ENCODE peak calls at places on chromosomes 6 and 20, in six cellular contexts. One of them, this sample, is unnamed.

GRCh38 chr6:110042670-110043296 is 64.7 kb downstream of the GPR6 start:
- DNase-seq in NCI-H1436 treated with DMSO at 0.1 percent for 48 hours: no peak
- DNase-seq in T-helper 2 cell: no peak
- DNase-seq in NCI-H146: no peak
- DNase-seq in hypothalamus: no peak
- DNase-seq in Panc1: no peak
- DNase-seq in this sample: no peak

GRCh38 chr20:40257763-40258162 is 431.3 kb downstream of the MAFB start:
- DNase-seq in Panc1: no peak
- DNase-seq in T-helper 2 cell: no peak
- DNase-seq in NCI-H1436 treated with DMSO at 0.1 percent for 48 hours: no peak
- DNase-seq in NCI-H146: no peak
- DNase-seq in hypothalamus: no peak
- DNase-seq in this sample: no peak

GRCh38 chr20:4546786-4547185 is 174.9 kb upstream of the PRND start:
- DNase-seq in NCI-H1436 treated with DMSO at 0.1 percent for 48 hours: no peak
- DNase-seq in T-helper 2 cell: no peak
- DNase-seq in NCI-H146: no peak
- DNase-seq in Panc1: peak
- DNase-seq in hypothalamus: no peak
- DNase-seq in this sample: peak

GRCh38 chr6:2798586-2799134 is 33.5 kb downstream of the WRNIP1 start:
- DNase-seq in T-helper 2 cell: no peak
- DNase-seq in NCI-H1436 treated with DMSO at 0.1 percent for 48 hours: no peak
- DNase-seq in Panc1: no peak
- DNase-seq in NCI-H146: no peak
- DNase-seq in hypothalamus: no peak
- DNase-seq in this sample: no peak

GRCh38 chr20:63933646-63934045 is 22.6 kb downstream of the UCKL1 start:
- DNase-seq in NCI-H146: no peak
- DNase-seq in Panc1: no peak
- DNase-seq in NCI-H1436 treated with DMSO at 0.1 percent for 48 hours: no peak
- DNase-seq in T-helper 2 cell: no peak
- DNase-seq in hypothalamus: no peak
- DNase-seq in this sample: no peak

GRCh38 chr6:89117285-89118108 is at the start of gene SRSF12:
- DNase-seq in hypothalamus: no peak
- DNase-seq in NCI-H146: peak
- DNase-seq in T-helper 2 cell: peak
- DNase-seq in NCI-H1436 treated with DMSO at 0.1 percent for 48 hours: no peak
- DNase-seq in Panc1: no peak
- DNase-seq in this sample: no peak

GRCh38 chr6:65155083-65155482 is 551.9 kb downstream of the EYS start:
- DNase-seq in hypothalamus: no peak
- DNase-seq in Panc1: no peak
- DNase-seq in NCI-H146: no peak
- DNase-seq in T-helper 2 cell: no peak
- DNase-seq in NCI-H1436 treated with DMSO at 0.1 percent for 48 hours: no peak
- DNase-seq in this sample: no peak

GRCh38 chr6:37409501-37409900 is 23.5 kb upstream of the CMTR1 start:
- DNase-seq in Panc1: no peak
- DNase-seq in NCI-H1436 treated with DMSO at 0.1 percent for 48 hours: no peak
- DNase-seq in T-helper 2 cell: no peak
- DNase-seq in hypothalamus: no peak
- DNase-seq in NCI-H146: no peak
- DNase-seq in this sample: no peak

GRCh38 chr20:50690979-50691584 is at the start of gene RIPOR3:
- DNase-seq in T-helper 2 cell: no peak
- DNase-seq in hypothalamus: no peak
- DNase-seq in NCI-H1436 treated with DMSO at 0.1 percent for 48 hours: no peak
- DNase-seq in NCI-H146: no peak
- DNase-seq in Panc1: no peak
- DNase-seq in this sample: peak

GRCh38 chr6:27894839-27895762 is 17.1 kb downstream of the OR2B2 start:
- DNase-seq in NCI-H1436 treated with DMSO at 0.1 percent for 48 hours: no peak
- DNase-seq in Panc1: peak
- DNase-seq in T-helper 2 cell: peak
- DNase-seq in hypothalamus: peak
- DNase-seq in NCI-H146: peak
- DNase-seq in this sample: peak

GRCh38 chr6:146775227-146775626 is 176.5 kb downstream of the ADGB start:
- DNase-seq in T-helper 2 cell: no peak
- DNase-seq in Panc1: no peak
- DNase-seq in hypothalamus: no peak
- DNase-seq in NCI-H1436 treated with DMSO at 0.1 percent for 48 hours: no peak
- DNase-seq in NCI-H146: no peak
- DNase-seq in this sample: peak

GRCh38 chr6:11835065-11835464 is 56.5 kb upstream of the ADTRP start:
- DNase-seq in T-helper 2 cell: no peak
- DNase-seq in NCI-H1436 treated with DMSO at 0.1 percent for 48 hours: no peak
- DNase-seq in hypothalamus: no peak
- DNase-seq in NCI-H146: no peak
- DNase-seq in Panc1: no peak
- DNase-seq in this sample: no peak

GRCh38 chr6:42401605-42401935 is 50.2 kb downstream of the TRERF1 start:
- DNase-seq in T-helper 2 cell: no peak
- DNase-seq in Panc1: no peak
- DNase-seq in hypothalamus: no peak
- DNase-seq in NCI-H1436 treated with DMSO at 0.1 percent for 48 hours: no peak
- DNase-seq in NCI-H146: no peak
- DNase-seq in this sample: no peak

GRCh38 chr6:35599761-35600658 is 87.3 kb upstream of the TULP1 start:
- DNase-seq in NCI-H1436 treated with DMSO at 0.1 percent for 48 hours: no peak
- DNase-seq in Panc1: no peak
- DNase-seq in T-helper 2 cell: no peak
- DNase-seq in hypothalamus: no peak
- DNase-seq in NCI-H146: no peak
- DNase-seq in this sample: no peak

GRCh38 chr6:145112711-145113148 is 622.6 kb downstream of the EPM2A start:
- DNase-seq in NCI-H146: no peak
- DNase-seq in hypothalamus: no peak
- DNase-seq in Panc1: no peak
- DNase-seq in NCI-H1436 treated with DMSO at 0.1 percent for 48 hours: no peak
- DNase-seq in T-helper 2 cell: no peak
- DNase-seq in this sample: no peak

GRCh38 chr20:4300401-4300800 is 285.0 kb upstream of the RNF24 start:
- DNase-seq in NCI-H1436 treated with DMSO at 0.1 percent for 48 hours: no peak
- DNase-seq in Panc1: no peak
- DNase-seq in NCI-H146: no peak
- DNase-seq in T-helper 2 cell: no peak
- DNase-seq in hypothalamus: no peak
- DNase-seq in this sample: no peak

GRCh38 chr6:30618270-30618787 is 689 bp downstream of the MRPS18B start:
- DNase-seq in NCI-H1436 treated with DMSO at 0.1 percent for 48 hours: no peak
- DNase-seq in T-helper 2 cell: no peak
- DNase-seq in hypothalamus: no peak
- DNase-seq in Panc1: no peak
- DNase-seq in NCI-H146: peak
- DNase-seq in this sample: no peak

GRCh38 chr6:23851551-23851950 is 274.5 kb upstream of the NRSN1 start:
- DNase-seq in Panc1: no peak
- DNase-seq in T-helper 2 cell: no peak
- DNase-seq in hypothalamus: no peak
- DNase-seq in NCI-H1436 treated with DMSO at 0.1 percent for 48 hours: no peak
- DNase-seq in NCI-H146: peak
- DNase-seq in this sample: no peak

GRCh38 chr20:3543901-3544507 is 73.2 kb downstream of the ATRN start:
- DNase-seq in hypothalamus: no peak
- DNase-seq in Panc1: no peak
- DNase-seq in T-helper 2 cell: no peak
- DNase-seq in NCI-H1436 treated with DMSO at 0.1 percent for 48 hours: no peak
- DNase-seq in NCI-H146: no peak
- DNase-seq in this sample: peak

GRCh38 chr6:52729594-52729993 is 33.7 kb downstream of the GSTA2 start:
- DNase-seq in T-helper 2 cell: no peak
- DNase-seq in hypothalamus: no peak
- DNase-seq in NCI-H146: no peak
- DNase-seq in Panc1: no peak
- DNase-seq in NCI-H1436 treated with DMSO at 0.1 percent for 48 hours: no peak
- DNase-seq in this sample: no peak

GRCh38 chr20:11350126-11351005 is 567.3 kb upstream of the BTBD3 start:
- DNase-seq in hypothalamus: no peak
- DNase-seq in NCI-H1436 treated with DMSO at 0.1 percent for 48 hours: no peak
- DNase-seq in Panc1: no peak
- DNase-seq in NCI-H146: peak
- DNase-seq in T-helper 2 cell: no peak
- DNase-seq in this sample: peak

GRCh38 chr6:166488081-166488685 is 98.3 kb downstream of the RAMACL start:
- DNase-seq in Panc1: no peak
- DNase-seq in hypothalamus: no peak
- DNase-seq in NCI-H1436 treated with DMSO at 0.1 percent for 48 hours: no peak
- DNase-seq in T-helper 2 cell: peak
- DNase-seq in NCI-H146: no peak
- DNase-seq in this sample: peak

GRCh38 chr6:29737707-29738630 is 14.7 kb downstream of the HLA-F start:
- DNase-seq in Panc1: peak
- DNase-seq in hypothalamus: peak
- DNase-seq in T-helper 2 cell: peak
- DNase-seq in NCI-H1436 treated with DMSO at 0.1 percent for 48 hours: no peak
- DNase-seq in NCI-H146: peak
- DNase-seq in this sample: peak

GRCh38 chr6:154319231-154319858 is 37.3 kb downstream of the IPCEF1 start:
- DNase-seq in NCI-H1436 treated with DMSO at 0.1 percent for 48 hours: no peak
- DNase-seq in NCI-H146: peak
- DNase-seq in Panc1: no peak
- DNase-seq in hypothalamus: no peak
- DNase-seq in T-helper 2 cell: no peak
- DNase-seq in this sample: peak

GRCh38 chr6:6915813-6916547 is 191.8 kb upstream of the RREB1 start:
- DNase-seq in hypothalamus: no peak
- DNase-seq in NCI-H146: no peak
- DNase-seq in NCI-H1436 treated with DMSO at 0.1 percent for 48 hours: no peak
- DNase-seq in T-helper 2 cell: peak
- DNase-seq in Panc1: no peak
- DNase-seq in this sample: peak

GRCh38 chr6:32973934-32974333 is 5.5 kb downstream of the BRD2 start:
- DNase-seq in hypothalamus: no peak
- DNase-seq in NCI-H146: peak
- DNase-seq in Panc1: no peak
- DNase-seq in NCI-H1436 treated with DMSO at 0.1 percent for 48 hours: no peak
- DNase-seq in T-helper 2 cell: peak
- DNase-seq in this sample: peak

GRCh38 chr20:19376451-19376971 is 164.1 kb downstream of the SLC24A3 start:
- DNase-seq in NCI-H1436 treated with DMSO at 0.1 percent for 48 hours: no peak
- DNase-seq in Panc1: no peak
- DNase-seq in T-helper 2 cell: no peak
- DNase-seq in NCI-H146: no peak
- DNase-seq in hypothalamus: no peak
- DNase-seq in this sample: no peak

GRCh38 chr6:35554811-35555210 is 42.1 kb upstream of the TULP1 start:
- DNase-seq in T-helper 2 cell: no peak
- DNase-seq in hypothalamus: no peak
- DNase-seq in Panc1: no peak
- DNase-seq in NCI-H146: no peak
- DNase-seq in NCI-H1436 treated with DMSO at 0.1 percent for 48 hours: no peak
- DNase-seq in this sample: no peak

GRCh38 chr20:33576432-33576883 is 85.7 kb upstream of the C20orf144 start:
- DNase-seq in Panc1: no peak
- DNase-seq in NCI-H1436 treated with DMSO at 0.1 percent for 48 hours: no peak
- DNase-seq in hypothalamus: peak
- DNase-seq in T-helper 2 cell: no peak
- DNase-seq in NCI-H146: peak
- DNase-seq in this sample: no peak

GRCh38 chr20:63062188-63063140 is 55.7 kb upstream of the BHLHE23 start:
- DNase-seq in T-helper 2 cell: no peak
- DNase-seq in NCI-H1436 treated with DMSO at 0.1 percent for 48 hours: no peak
- DNase-seq in hypothalamus: no peak
- DNase-seq in Panc1: no peak
- DNase-seq in NCI-H146: no peak
- DNase-seq in this sample: no peak

GRCh38 chr6:20877008-20877937 is 343.0 kb downstream of the CDKAL1 start:
- DNase-seq in hypothalamus: no peak
- DNase-seq in NCI-H1436 treated with DMSO at 0.1 percent for 48 hours: no peak
- DNase-seq in Panc1: peak
- DNase-seq in NCI-H146: no peak
- DNase-seq in T-helper 2 cell: peak
- DNase-seq in this sample: peak

GRCh38 chr6:121520337-121521163 is 85.1 kb downstream of the GJA1 start:
- DNase-seq in NCI-H1436 treated with DMSO at 0.1 percent for 48 hours: no peak
- DNase-seq in NCI-H146: no peak
- DNase-seq in T-helper 2 cell: no peak
- DNase-seq in Panc1: peak
- DNase-seq in hypothalamus: no peak
- DNase-seq in this sample: peak

This sample was measured in astrocyte of the spinal cord.